ENCODE peak calls at places on chromosome 16, in four cellular contexts. R is spleen, A is uterus, M is A673. U is an unnamed sample.
A peak's percentile ranks its signal among the peaks of the same experiment; 100 is the strongest.

GRCh38 chr16:80935691-80936090 is 71.0 kb downstream of the CMC2 start:
- DNase-seq in R (no peak), M (no peak), A (no peak), U (no peak)

GRCh38 chr16:49704586-49705155 is 151.2 kb downstream of the ZNF423 start:
- DNase-seq in M (no peak), A (no peak), R (no peak), U (no peak)

GRCh38 chr16:89502319-89502843 is 5.8 kb upstream of the SPG7 start:
- DNase-seq in A (no peak), M (no peak), R (no peak), U (no peak)

GRCh38 chr16:4372578-4373355 is 1.1 kb downstream of the VASN start:
- DNase-seq in A (peak; percentile 69), M (peak; percentile 71), R (peak; percentile 71), U (peak; percentile 63)

GRCh38 chr16:47877166-47877565 is 278.6 kb downstream of the ABCC12 start:
- DNase-seq in A (no peak), M (no peak), R (no peak), U (no peak)

GRCh38 chr16:24075929-24076716 is 180.0 kb upstream of the CACNG3 start:
- DNase-seq in R (no peak), M (peak; percentile 67), A (no peak), U (no peak)

GRCh38 chr16:67206129-67206837 is 7.4 kb downstream of the ELMO3 start:
- DNase-seq in M (no peak), A (no peak), R (no peak), U (no peak)

GRCh38 chr16:10879681-10880589 is 2.9 kb downstream of the CIITA start:
- DNase-seq in R (no peak), A (no peak), M (no peak), U (no peak)

GRCh38 chr16:23682181-23682580 is 3.5 kb downstream of the PLK1 start:
- DNase-seq in A (no peak), R (no peak), M (peak; percentile 83), U (no peak)

GRCh38 chr16:69329369-69330285 is 761 bp downstream of the PDF start:
- DNase-seq in A (peak; percentile 17), R (peak; percentile 89), M (peak; percentile 40), U (no peak)

GRCh38 chr16:84957792-84958191 is 53.5 kb downstream of the ZDHHC7 start:
- DNase-seq in R (no peak), A (no peak), M (no peak), U (no peak)

GRCh38 chr16:24848065-24848464 is 2.3 kb downstream of the SLC5A11 start:
- DNase-seq in R (no peak), A (no peak), M (no peak), U (no peak)

GRCh38 chr16:84334482-84334881 is 33.9 kb upstream of the ATP2C2 start:
- DNase-seq in A (no peak), R (no peak), M (no peak), U (no peak)

GRCh38 chr16:11781773-11782172 is 15.3 kb downstream of the ZC3H7A start:
- DNase-seq in R (no peak), A (no peak), M (peak; percentile 62), U (no peak)

GRCh38 chr16:27740496-27741201 is 190.7 kb downstream of the KATNIP start:
- DNase-seq in M (no peak), A (no peak), R (no peak), U (no peak)

GRCh38 chr16:17343729-17344128 is 127.0 kb downstream of the XYLT1 start:
- DNase-seq in M (no peak), R (no peak), A (no peak), U (no peak)

GRCh38 chr16:2429771-2430663 is 770 bp downstream of the CCNF start:
- DNase-seq in A (no peak), M (peak; percentile 40), R (peak; percentile 70), U (no peak)

GRCh38 chr16:89072216-89073130 is 21.2 kb upstream of the ACSF3 start:
- DNase-seq in R (no peak), M (peak; percentile 80), A (no peak), U (peak; percentile 37)

GRCh38 chr16:17404903-17405691 is 65.7 kb downstream of the XYLT1 start:
- DNase-seq in M (no peak), A (peak; percentile 68), R (no peak), U (peak; percentile 43)

GRCh38 chr16:85308585-85309540 is 196.6 kb upstream of the CIBAR2 start:
- DNase-seq in A (no peak), M (no peak), R (peak; percentile 84), U (no peak)

GRCh38 chr16:77288222-77288621 is 89.0 kb downstream of the SYCE1L start:
- DNase-seq in M (no peak), R (no peak), A (no peak), U (no peak)

GRCh38 chr16:70747703-70748631 is 53.0 kb downstream of the VAC14 start:
- DNase-seq in M (no peak), R (no peak), A (no peak), U (no peak)

GRCh38 chr16:55391760-55392375 is 67.9 kb downstream of the IRX6 start:
- DNase-seq in R (no peak), A (no peak), M (no peak), U (no peak)

GRCh38 chr16:84423416-84423837 is 55.1 kb downstream of the ATP2C2 start:
- DNase-seq in R (no peak), M (peak; percentile 47), A (no peak), U (no peak)

GRCh38 chr16:24825696-24826095 is 20.1 kb upstream of the SLC5A11 start:
- DNase-seq in A (no peak), R (no peak), M (no peak), U (no peak)

GRCh38 chr16:78310990-78311561 is 211.6 kb downstream of the WWOX start:
- DNase-seq in M (no peak), A (no peak), R (no peak), U (no peak)

GRCh38 chr16:85819711-85820110 is 20.2 kb downstream of the COX4I1 start:
- DNase-seq in R (no peak), M (no peak), A (no peak), U (no peak)

GRCh38 chr16:67177743-67178699 is 5.7 kb downstream of the MATCAP1 start:
- DNase-seq in A (peak; percentile 54), R (peak; percentile 89), M (peak; percentile 68), U (no peak)

GRCh38 chr16:29662729-29663019 is 373 bp upstream of the SPN start:
- DNase-seq in A (no peak), M (no peak), R (peak; percentile 78), U (no peak)

GRCh38 chr16:83701494-83701893 is 106.3 kb upstream of the HSBP1 start:
- DNase-seq in R (no peak), A (no peak), M (peak; percentile 53), U (no peak)

GRCh38 chr16:47724386-47724785 is 263.3 kb downstream of the PHKB start:
- DNase-seq in R (no peak), A (no peak), M (no peak), U (no peak)

GRCh38 chr16:57300387-57301125 is 16.1 kb upstream of the PLLP start:
- DNase-seq in M (peak; percentile 99), A (peak; percentile 99), R (peak; percentile 99), U (peak; percentile 98)
- H3K4me3 ChIP-seq in M (peak overlapping the region; percentile 60), A (peak overlapping the region; percentile 41), R (peak overlapping the region; percentile 42), U (peak overlapping the region; percentile 52)

DNA sequence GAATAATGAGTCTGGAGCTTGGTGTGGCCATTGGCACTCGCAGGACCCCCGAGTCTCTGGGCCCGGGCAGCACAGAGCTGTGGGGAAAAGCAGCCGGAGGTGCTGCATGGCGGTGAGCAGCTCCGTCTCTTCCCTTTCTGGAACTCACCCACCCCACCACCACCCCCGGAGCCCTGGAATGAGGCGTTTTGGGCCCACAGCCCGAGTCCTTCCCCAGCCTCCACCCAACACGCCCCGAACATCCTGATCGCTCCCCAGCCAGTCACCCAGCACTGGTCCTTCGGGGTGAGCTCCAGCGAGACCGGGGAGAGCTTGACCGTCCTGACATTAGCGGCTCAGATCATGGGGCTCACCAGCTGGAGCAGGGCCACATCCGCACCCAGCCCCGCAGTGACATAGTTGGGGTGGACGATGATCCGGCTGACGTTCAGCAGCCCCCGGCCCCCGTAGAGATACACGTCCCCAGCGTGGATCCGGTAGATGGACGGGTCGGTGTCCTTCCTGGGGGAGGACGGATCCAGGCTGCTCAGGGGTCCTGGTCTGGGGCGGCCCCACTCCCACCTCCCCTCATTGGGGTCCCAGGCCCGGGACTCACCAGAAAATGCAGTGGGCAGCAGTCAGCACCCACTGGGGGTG is 6.5 kb downstream of the TPSD1 start:
- DNase-seq in M (no peak), R (no peak), A (no peak), U (no peak)
- H3K27me3 ChIP-seq in M (no peaks in the 10 kb centered on the region), R (peaks cover 50% of the 10 kb centered on the region), A (peaks cover 13% of the 10 kb centered on the region), U (peaks cover 29% of the 10 kb centered on the region)

DNA sequence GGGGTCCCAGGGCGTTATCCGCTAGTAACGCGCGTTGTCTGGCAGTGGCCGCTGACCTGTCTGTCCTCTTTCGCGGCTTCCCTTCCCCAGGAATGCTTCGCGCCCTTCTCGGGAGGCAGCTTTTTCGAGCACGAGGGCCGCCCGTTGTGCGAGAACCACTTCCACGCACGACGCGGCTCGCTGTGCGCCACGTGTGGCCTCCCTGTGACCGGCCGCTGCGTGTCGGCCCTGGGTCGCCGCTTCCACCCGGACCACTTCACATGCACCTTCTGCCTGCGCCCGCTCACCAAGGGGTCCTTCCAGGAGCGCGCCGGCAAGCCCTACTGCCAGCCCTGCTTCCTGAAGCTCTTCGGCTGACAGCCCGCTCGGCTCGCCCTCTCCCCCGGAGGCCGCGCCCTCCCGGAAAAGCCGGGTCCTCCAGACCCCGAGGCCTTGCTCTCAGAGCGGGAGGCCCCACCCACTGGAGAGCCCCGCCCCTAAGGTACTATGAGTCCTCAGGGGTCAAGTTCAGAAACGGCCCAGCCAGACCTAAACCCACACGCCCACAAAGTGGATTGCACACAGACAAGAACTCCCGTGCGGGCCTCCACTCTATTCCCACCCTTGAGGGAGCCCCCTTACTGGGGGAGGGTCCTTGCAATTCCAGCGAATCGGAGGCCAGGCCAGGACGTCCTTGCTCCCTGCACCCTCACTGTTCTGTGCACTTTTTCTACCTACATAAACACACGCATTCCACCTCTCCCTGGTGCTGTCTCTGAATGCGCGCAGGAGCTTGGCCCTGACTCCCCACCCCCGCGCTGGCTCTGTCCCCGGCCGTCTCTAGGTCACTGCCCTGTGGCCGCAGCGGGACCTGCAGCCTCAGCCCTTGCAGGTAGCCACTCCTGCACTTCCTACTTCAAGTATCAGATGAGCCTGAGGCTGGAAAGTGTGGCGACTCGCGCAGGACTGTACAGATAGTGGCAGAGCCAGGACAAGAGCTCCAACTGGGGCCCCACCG is 5.4 kb upstream of the SLC5A2 start:
- DNase-seq in R (peak; percentile 90), M (no peak), A (no peak), U (no peak)
- H3K4me3 ChIP-seq in R (peak overlapping the region; percentile 41), M (no peak overlapping the region), A (no peak overlapping the region), U (peak overlapping the region; percentile 9)

DNA sequence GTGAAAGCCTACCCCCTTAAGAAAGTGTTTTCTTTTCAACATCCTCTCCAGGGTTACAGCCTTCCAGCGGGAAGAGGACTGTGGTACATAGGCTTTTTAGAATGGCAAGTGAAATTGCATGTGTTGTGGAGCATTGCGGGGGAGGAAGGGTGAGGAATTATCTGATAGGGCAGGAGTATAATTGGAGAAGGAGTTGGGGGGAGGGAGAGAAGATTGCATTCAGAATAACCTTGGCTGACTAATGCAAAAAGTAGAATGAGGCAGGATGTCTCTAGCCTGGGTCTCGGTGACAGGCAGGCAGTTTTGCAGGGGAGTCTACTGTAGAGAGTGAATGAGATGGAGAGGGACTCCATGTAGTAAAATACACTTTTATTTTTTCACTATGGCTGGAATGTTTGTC is 2.4 kb upstream of the CDH8 start:
- DNase-seq in R (no peak), M (peak; percentile 81), A (no peak), U (no peak)
- H3K27me3 ChIP-seq in R (peaks cover 25% of the 10 kb centered on the region), M (no peaks in the 10 kb centered on the region), A (peaks cover 23% of the 10 kb centered on the region), U (peaks cover 39% of the 10 kb centered on the region)